ENCODE peak calls at places on chromosomes 2 and 18, in seven cellular contexts. One of them, this sample, is unnamed.

GRCh38 chr2:196336715-196337617 is 165.6 kb upstream of the STK17B start:
- DNase-seq in neural crest cell: no peak
- DNase-seq in heart left ventricle: no peak
- DNase-seq in activated T-helper 2 cell treated with anti-CD3 and anti-CD28 coated beads, Interferon-gamma antibody, Interleukin-2, Interleukin-4, amounts not matched to agents 10 μg/mL and 5 μg/mL and 100 μg/mL, durations not matched to agents 14 hours and 24 hours and 36 hours: no peak
- DNase-seq in GM12891: no peak
- DNase-seq in foreskin keratinocyte: no peak
- DNase-seq in H9: no peak
- DNase-seq in this sample: no peak

GRCh38 chr2:179939282-179939681 is 67.8 kb downstream of the CWC22 start:
- DNase-seq in neural crest cell: no peak
- DNase-seq in activated T-helper 2 cell treated with anti-CD3 and anti-CD28 coated beads, Interferon-gamma antibody, Interleukin-2, Interleukin-4, amounts not matched to agents 10 μg/mL and 5 μg/mL and 100 μg/mL, durations not matched to agents 14 hours and 24 hours and 36 hours: no peak
- DNase-seq in GM12891: no peak
- DNase-seq in foreskin keratinocyte: no peak
- DNase-seq in heart left ventricle: no peak
- DNase-seq in H9: no peak
- DNase-seq in this sample: no peak

GRCh38 chr2:28451793-28452533 is 43.9 kb upstream of the PLB1 start:
- DNase-seq in activated T-helper 2 cell treated with anti-CD3 and anti-CD28 coated beads, Interferon-gamma antibody, Interleukin-2, Interleukin-4, amounts not matched to agents 10 μg/mL and 5 μg/mL and 100 μg/mL, durations not matched to agents 14 hours and 24 hours and 36 hours: no peak
- DNase-seq in H9: no peak
- DNase-seq in heart left ventricle: no peak
- DNase-seq in GM12891: no peak
- DNase-seq in neural crest cell: no peak
- DNase-seq in foreskin keratinocyte: no peak
- DNase-seq in this sample: no peak

GRCh38 chr2:200288670-200289429 is 17.6 kb upstream of the SPATS2L start:
- DNase-seq in H9: no peak
- DNase-seq in heart left ventricle: no peak
- DNase-seq in neural crest cell: no peak
- DNase-seq in activated T-helper 2 cell treated with anti-CD3 and anti-CD28 coated beads, Interferon-gamma antibody, Interleukin-2, Interleukin-4, amounts not matched to agents 10 μg/mL and 5 μg/mL and 100 μg/mL, durations not matched to agents 14 hours and 24 hours and 36 hours: no peak
- DNase-seq in foreskin keratinocyte: peak; percentile 64
- DNase-seq in GM12891: no peak
- DNase-seq in this sample: no peak

GRCh38 chr2:42567806-42568429 is 514 bp upstream of the MTA3 start:
- DNase-seq in neural crest cell: peak; percentile 36
- DNase-seq in foreskin keratinocyte: no peak
- DNase-seq in H9: peak; percentile 83
- DNase-seq in activated T-helper 2 cell treated with anti-CD3 and anti-CD28 coated beads, Interferon-gamma antibody, Interleukin-2, Interleukin-4, amounts not matched to agents 10 μg/mL and 5 μg/mL and 100 μg/mL, durations not matched to agents 14 hours and 24 hours and 36 hours: no peak
- DNase-seq in heart left ventricle: no peak
- DNase-seq in GM12891: peak; percentile 52
- DNase-seq in this sample: no peak

GRCh38 chr2:10431797-10432196 is 16.3 kb downstream of the ODC1 start:
- DNase-seq in neural crest cell: no peak
- DNase-seq in GM12891: no peak
- DNase-seq in H9: no peak
- DNase-seq in activated T-helper 2 cell treated with anti-CD3 and anti-CD28 coated beads, Interferon-gamma antibody, Interleukin-2, Interleukin-4, amounts not matched to agents 10 μg/mL and 5 μg/mL and 100 μg/mL, durations not matched to agents 14 hours and 24 hours and 36 hours: no peak
- DNase-seq in foreskin keratinocyte: no peak
- DNase-seq in heart left ventricle: no peak
- DNase-seq in this sample: no peak

GRCh38 chr2:217954051-217954450 is 48.7 kb downstream of the TNS1 start:
- DNase-seq in heart left ventricle: peak; percentile 55
- DNase-seq in GM12891: no peak
- DNase-seq in neural crest cell: no peak
- DNase-seq in H9: no peak
- DNase-seq in foreskin keratinocyte: no peak
- DNase-seq in activated T-helper 2 cell treated with anti-CD3 and anti-CD28 coated beads, Interferon-gamma antibody, Interleukin-2, Interleukin-4, amounts not matched to agents 10 μg/mL and 5 μg/mL and 100 μg/mL, durations not matched to agents 14 hours and 24 hours and 36 hours: no peak
- DNase-seq in this sample: no peak

GRCh38 chr18:79490593-79491551 is 95.1 kb downstream of the NFATC1 start:
- DNase-seq in H9: no peak
- DNase-seq in neural crest cell: no peak
- DNase-seq in GM12891: no peak
- DNase-seq in foreskin keratinocyte: no peak
- DNase-seq in heart left ventricle: peak; percentile 53
- DNase-seq in activated T-helper 2 cell treated with anti-CD3 and anti-CD28 coated beads, Interferon-gamma antibody, Interleukin-2, Interleukin-4, amounts not matched to agents 10 μg/mL and 5 μg/mL and 100 μg/mL, durations not matched to agents 14 hours and 24 hours and 36 hours: no peak
- DNase-seq in this sample: no peak

GRCh38 chr18:5519448-5520362 is 24.1 kb downstream of the EPB41L3 start:
- DNase-seq in heart left ventricle: no peak
- DNase-seq in foreskin keratinocyte: no peak
- DNase-seq in H9: no peak
- DNase-seq in GM12891: no peak
- DNase-seq in neural crest cell: no peak
- DNase-seq in activated T-helper 2 cell treated with anti-CD3 and anti-CD28 coated beads, Interferon-gamma antibody, Interleukin-2, Interleukin-4, amounts not matched to agents 10 μg/mL and 5 μg/mL and 100 μg/mL, durations not matched to agents 14 hours and 24 hours and 36 hours: no peak
- DNase-seq in this sample: no peak

GRCh38 chr2:7829241-7829640 is 852.6 kb upstream of the ID2 start:
- DNase-seq in heart left ventricle: no peak
- DNase-seq in neural crest cell: no peak
- DNase-seq in activated T-helper 2 cell treated with anti-CD3 and anti-CD28 coated beads, Interferon-gamma antibody, Interleukin-2, Interleukin-4, amounts not matched to agents 10 μg/mL and 5 μg/mL and 100 μg/mL, durations not matched to agents 14 hours and 24 hours and 36 hours: no peak
- DNase-seq in GM12891: no peak
- DNase-seq in foreskin keratinocyte: no peak
- DNase-seq in H9: no peak
- DNase-seq in this sample: no peak

GRCh38 chr2:85826990-85827878 is 61.6 kb downstream of the ST3GAL5 start:
- DNase-seq in foreskin keratinocyte: peak; percentile 25
- DNase-seq in H9: peak; percentile 84
- DNase-seq in neural crest cell: peak; percentile 79
- DNase-seq in activated T-helper 2 cell treated with anti-CD3 and anti-CD28 coated beads, Interferon-gamma antibody, Interleukin-2, Interleukin-4, amounts not matched to agents 10 μg/mL and 5 μg/mL and 100 μg/mL, durations not matched to agents 14 hours and 24 hours and 36 hours: peak; percentile 75
- DNase-seq in heart left ventricle: peak; percentile 89
- DNase-seq in GM12891: peak; percentile 42
- DNase-seq in this sample: peak; percentile 70

GRCh38 chr18:24220318-24220688 is 81.4 kb downstream of the CABYR start:
- DNase-seq in neural crest cell: no peak
- DNase-seq in foreskin keratinocyte: no peak
- DNase-seq in heart left ventricle: no peak
- DNase-seq in GM12891: no peak
- DNase-seq in H9: no peak
- DNase-seq in activated T-helper 2 cell treated with anti-CD3 and anti-CD28 coated beads, Interferon-gamma antibody, Interleukin-2, Interleukin-4, amounts not matched to agents 10 μg/mL and 5 μg/mL and 100 μg/mL, durations not matched to agents 14 hours and 24 hours and 36 hours: no peak
- DNase-seq in this sample: no peak

GRCh38 chr2:134866498-134867099 is 28.2 kb downstream of the ACMSD start:
- DNase-seq in heart left ventricle: no peak
- DNase-seq in GM12891: no peak
- DNase-seq in foreskin keratinocyte: peak; percentile 35
- DNase-seq in H9: no peak
- DNase-seq in activated T-helper 2 cell treated with anti-CD3 and anti-CD28 coated beads, Interferon-gamma antibody, Interleukin-2, Interleukin-4, amounts not matched to agents 10 μg/mL and 5 μg/mL and 100 μg/mL, durations not matched to agents 14 hours and 24 hours and 36 hours: no peak
- DNase-seq in neural crest cell: no peak
- DNase-seq in this sample: no peak

GRCh38 chr2:112137516-112138142 is 556 bp upstream of the FBLN7 start:
- DNase-seq in H9: no peak
- DNase-seq in GM12891: no peak
- DNase-seq in activated T-helper 2 cell treated with anti-CD3 and anti-CD28 coated beads, Interferon-gamma antibody, Interleukin-2, Interleukin-4, amounts not matched to agents 10 μg/mL and 5 μg/mL and 100 μg/mL, durations not matched to agents 14 hours and 24 hours and 36 hours: no peak
- DNase-seq in heart left ventricle: peak; percentile 32
- DNase-seq in foreskin keratinocyte: peak; percentile 78
- DNase-seq in neural crest cell: no peak
- DNase-seq in this sample: no peak

GRCh38 chr18:75066936-75067335 is 142.0 kb downstream of the PTGR3 start:
- DNase-seq in GM12891: no peak
- DNase-seq in neural crest cell: no peak
- DNase-seq in heart left ventricle: no peak
- DNase-seq in H9: no peak
- DNase-seq in foreskin keratinocyte: no peak
- DNase-seq in activated T-helper 2 cell treated with anti-CD3 and anti-CD28 coated beads, Interferon-gamma antibody, Interleukin-2, Interleukin-4, amounts not matched to agents 10 μg/mL and 5 μg/mL and 100 μg/mL, durations not matched to agents 14 hours and 24 hours and 36 hours: no peak
- DNase-seq in this sample: no peak

GRCh38 chr2:33158482-33159003 is 211.8 kb downstream of the LTBP1 start:
- DNase-seq in neural crest cell: no peak
- DNase-seq in activated T-helper 2 cell treated with anti-CD3 and anti-CD28 coated beads, Interferon-gamma antibody, Interleukin-2, Interleukin-4, amounts not matched to agents 10 μg/mL and 5 μg/mL and 100 μg/mL, durations not matched to agents 14 hours and 24 hours and 36 hours: no peak
- DNase-seq in GM12891: no peak
- DNase-seq in H9: no peak
- DNase-seq in heart left ventricle: no peak
- DNase-seq in foreskin keratinocyte: peak; percentile 75
- DNase-seq in this sample: no peak

GRCh38 chr2:23293756-23294155 is 91.2 kb upstream of the KLHL29 start:
- DNase-seq in heart left ventricle: no peak
- DNase-seq in neural crest cell: no peak
- DNase-seq in H9: no peak
- DNase-seq in GM12891: no peak
- DNase-seq in foreskin keratinocyte: no peak
- DNase-seq in activated T-helper 2 cell treated with anti-CD3 and anti-CD28 coated beads, Interferon-gamma antibody, Interleukin-2, Interleukin-4, amounts not matched to agents 10 μg/mL and 5 μg/mL and 100 μg/mL, durations not matched to agents 14 hours and 24 hours and 36 hours: no peak
- DNase-seq in this sample: no peak

GRCh38 chr2:96315400-96316071 is 9.6 kb upstream of the ITPRIPL1 start:
- DNase-seq in foreskin keratinocyte: peak; percentile 40
- DNase-seq in neural crest cell: no peak
- DNase-seq in H9: no peak
- DNase-seq in activated T-helper 2 cell treated with anti-CD3 and anti-CD28 coated beads, Interferon-gamma antibody, Interleukin-2, Interleukin-4, amounts not matched to agents 10 μg/mL and 5 μg/mL and 100 μg/mL, durations not matched to agents 14 hours and 24 hours and 36 hours: no peak
- DNase-seq in heart left ventricle: no peak
- DNase-seq in GM12891: no peak
- DNase-seq in this sample: no peak

GRCh38 chr2:16216555-16216938 is 276.2 kb downstream of the MYCN start:
- DNase-seq in GM12891: no peak
- DNase-seq in foreskin keratinocyte: no peak
- DNase-seq in H9: no peak
- DNase-seq in heart left ventricle: no peak
- DNase-seq in activated T-helper 2 cell treated with anti-CD3 and anti-CD28 coated beads, Interferon-gamma antibody, Interleukin-2, Interleukin-4, amounts not matched to agents 10 μg/mL and 5 μg/mL and 100 μg/mL, durations not matched to agents 14 hours and 24 hours and 36 hours: no peak
- DNase-seq in neural crest cell: no peak
- DNase-seq in this sample: no peak

GRCh38 chr2:219631406-219631891 is 4.0 kb downstream of the SLC4A3 start:
- DNase-seq in foreskin keratinocyte: no peak
- DNase-seq in heart left ventricle: no peak
- DNase-seq in neural crest cell: no peak
- DNase-seq in activated T-helper 2 cell treated with anti-CD3 and anti-CD28 coated beads, Interferon-gamma antibody, Interleukin-2, Interleukin-4, amounts not matched to agents 10 μg/mL and 5 μg/mL and 100 μg/mL, durations not matched to agents 14 hours and 24 hours and 36 hours: no peak
- DNase-seq in GM12891: no peak
- DNase-seq in H9: no peak
- DNase-seq in this sample: no peak

GRCh38 chr2:38601061-38601460 is 1.7 kb downstream of the HNRNPLL start:
- DNase-seq in activated T-helper 2 cell treated with anti-CD3 and anti-CD28 coated beads, Interferon-gamma antibody, Interleukin-2, Interleukin-4, amounts not matched to agents 10 μg/mL and 5 μg/mL and 100 μg/mL, durations not matched to agents 14 hours and 24 hours and 36 hours: no peak
- DNase-seq in neural crest cell: no peak
- DNase-seq in heart left ventricle: no peak
- DNase-seq in H9: no peak
- DNase-seq in GM12891: no peak
- DNase-seq in foreskin keratinocyte: no peak
- DNase-seq in this sample: no peak

GRCh38 chr2:172101707-172102158 is 967 bp downstream of the DLX2 start:
- DNase-seq in GM12891: no peak
- DNase-seq in H9: no peak
- DNase-seq in activated T-helper 2 cell treated with anti-CD3 and anti-CD28 coated beads, Interferon-gamma antibody, Interleukin-2, Interleukin-4, amounts not matched to agents 10 μg/mL and 5 μg/mL and 100 μg/mL, durations not matched to agents 14 hours and 24 hours and 36 hours: no peak
- DNase-seq in heart left ventricle: no peak
- DNase-seq in foreskin keratinocyte: peak; percentile 60
- DNase-seq in neural crest cell: peak; percentile 16
- DNase-seq in this sample: no peak

GRCh38 chr2:161992526-161992925 is 81.5 kb downstream of the DPP4 start:
- DNase-seq in foreskin keratinocyte: no peak
- DNase-seq in activated T-helper 2 cell treated with anti-CD3 and anti-CD28 coated beads, Interferon-gamma antibody, Interleukin-2, Interleukin-4, amounts not matched to agents 10 μg/mL and 5 μg/mL and 100 μg/mL, durations not matched to agents 14 hours and 24 hours and 36 hours: peak; percentile 61
- DNase-seq in heart left ventricle: no peak
- DNase-seq in GM12891: no peak
- DNase-seq in H9: no peak
- DNase-seq in neural crest cell: no peak
- DNase-seq in this sample: peak; percentile 15

GRCh38 chr2:230902180-230902899 is 22.7 kb downstream of the GPR55 start:
- DNase-seq in neural crest cell: peak; percentile 40
- DNase-seq in activated T-helper 2 cell treated with anti-CD3 and anti-CD28 coated beads, Interferon-gamma antibody, Interleukin-2, Interleukin-4, amounts not matched to agents 10 μg/mL and 5 μg/mL and 100 μg/mL, durations not matched to agents 14 hours and 24 hours and 36 hours: no peak
- DNase-seq in GM12891: no peak
- DNase-seq in H9: peak; percentile 85
- DNase-seq in foreskin keratinocyte: peak; percentile 21
- DNase-seq in heart left ventricle: peak; percentile 58
- DNase-seq in this sample: peak; percentile 24

GRCh38 chr2:206150631-206151030 is 8.6 kb downstream of the NDUFS1 start:
- DNase-seq in neural crest cell: no peak
- DNase-seq in GM12891: no peak
- DNase-seq in foreskin keratinocyte: no peak
- DNase-seq in activated T-helper 2 cell treated with anti-CD3 and anti-CD28 coated beads, Interferon-gamma antibody, Interleukin-2, Interleukin-4, amounts not matched to agents 10 μg/mL and 5 μg/mL and 100 μg/mL, durations not matched to agents 14 hours and 24 hours and 36 hours: no peak
- DNase-seq in heart left ventricle: no peak
- DNase-seq in H9: no peak
- DNase-seq in this sample: no peak

GRCh38 chr2:75324141-75324540 is 124.8 kb upstream of the TACR1 start:
- DNase-seq in foreskin keratinocyte: peak; percentile 4
- DNase-seq in GM12891: no peak
- DNase-seq in neural crest cell: no peak
- DNase-seq in heart left ventricle: no peak
- DNase-seq in H9: no peak
- DNase-seq in activated T-helper 2 cell treated with anti-CD3 and anti-CD28 coated beads, Interferon-gamma antibody, Interleukin-2, Interleukin-4, amounts not matched to agents 10 μg/mL and 5 μg/mL and 100 μg/mL, durations not matched to agents 14 hours and 24 hours and 36 hours: no peak
- DNase-seq in this sample: no peak

GRCh38 chr2:51638811-51639210 is 606.9 kb upstream of the NRXN1 start:
- DNase-seq in foreskin keratinocyte: no peak
- DNase-seq in H9: no peak
- DNase-seq in neural crest cell: no peak
- DNase-seq in heart left ventricle: no peak
- DNase-seq in GM12891: no peak
- DNase-seq in activated T-helper 2 cell treated with anti-CD3 and anti-CD28 coated beads, Interferon-gamma antibody, Interleukin-2, Interleukin-4, amounts not matched to agents 10 μg/mL and 5 μg/mL and 100 μg/mL, durations not matched to agents 14 hours and 24 hours and 36 hours: no peak
- DNase-seq in this sample: no peak

GRCh38 chr2:174153757-174154680 is 94.3 kb downstream of the OLA1 start:
- DNase-seq in foreskin keratinocyte: peak; percentile 81
- DNase-seq in H9: no peak
- DNase-seq in activated T-helper 2 cell treated with anti-CD3 and anti-CD28 coated beads, Interferon-gamma antibody, Interleukin-2, Interleukin-4, amounts not matched to agents 10 μg/mL and 5 μg/mL and 100 μg/mL, durations not matched to agents 14 hours and 24 hours and 36 hours: no peak
- DNase-seq in heart left ventricle: no peak
- DNase-seq in GM12891: no peak
- DNase-seq in neural crest cell: no peak
- DNase-seq in this sample: no peak

GRCh38 chr2:12320027-12320734 is 396.6 kb upstream of the TRIB2 start:
- DNase-seq in heart left ventricle: no peak
- DNase-seq in neural crest cell: no peak
- DNase-seq in activated T-helper 2 cell treated with anti-CD3 and anti-CD28 coated beads, Interferon-gamma antibody, Interleukin-2, Interleukin-4, amounts not matched to agents 10 μg/mL and 5 μg/mL and 100 μg/mL, durations not matched to agents 14 hours and 24 hours and 36 hours: no peak
- DNase-seq in H9: no peak
- DNase-seq in GM12891: no peak
- DNase-seq in foreskin keratinocyte: no peak
- DNase-seq in this sample: no peak

This sample was measured in T follicular helper cell.